ENCODE peak calls at places on chromosome 12, in six cellular contexts. I, Y, H, W, M and P are unnamed samples.

GRCh38 chr12:74988156-74988555 is 221.5 kb downstream of the KCNC2 start:
- DNase-seq in I (no peak), Y (no peak), H (no peak), W (no peak), M (no peak), P (no peak)

GRCh38 chr12:6764011-6764828 is 1.9 kb upstream of the PTMS start:
- DNase-seq in I (peak), Y (peak), H (peak), W (peak), M (peak), P (peak)

GRCh38 chr12:122031342-122032216 is 9.9 kb downstream of the BCL7A start:
- DNase-seq in I (no peak), Y (peak), H (peak), W (peak), M (no peak), P (peak)

GRCh38 chr12:113048716-113049127 is 7.8 kb upstream of the DTX1 start:
- DNase-seq in I (peak), Y (peak), H (peak), W (peak), M (peak), P (peak)

GRCh38 chr12:20657496-20657895 is 37.6 kb upstream of the SLCO1C1 start:
- DNase-seq in I (no peak), Y (no peak), H (no peak), W (no peak), M (no peak), P (no peak)

GRCh38 chr12:112261559-112261958 is 120.7 kb downstream of the HECTD4 start:
- DNase-seq in I (no peak), Y (no peak), H (no peak), W (peak), M (no peak), P (no peak)

GRCh38 chr12:57990241-57990883 is 49.0 kb downstream of the ATP23 start:
- DNase-seq in I (no peak), Y (no peak), H (no peak), W (no peak), M (no peak), P (no peak)

GRCh38 chr12:62715086-62715786 is 219.7 kb downstream of the PPM1H start:
- DNase-seq in I (no peak), Y (no peak), H (peak), W (no peak), M (no peak), P (no peak)

GRCh38 chr12:110038741-110039084 is 9.6 kb downstream of the C12orf76 start:
- DNase-seq in I (no peak), Y (no peak), H (no peak), W (no peak), M (no peak), P (no peak)

GRCh38 chr12:68482660-68483059 is 128.0 kb upstream of the RAP1B start:
- DNase-seq in I (no peak), Y (no peak), H (no peak), W (no peak), M (no peak), P (no peak)

GRCh38 chr12:128823216-128823915 is 392 bp downstream of the SLC15A4 start:
- DNase-seq in I (peak), Y (no peak), H (no peak), W (no peak), M (peak), P (no peak)

GRCh38 chr12:95218164-95218851 is 701 bp downstream of the VEZT start:
- DNase-seq in I (peak), Y (peak), H (peak), W (no peak), M (peak), P (peak)

GRCh38 chr12:52517005-52517835 is 3.0 kb downstream of the KRT5 start:
- DNase-seq in I (no peak), Y (no peak), H (no peak), W (no peak), M (no peak), P (peak)

GRCh38 chr12:64169999-64170398 is 52.1 kb downstream of the KICS2 start:
- DNase-seq in I (peak), Y (no peak), H (no peak), W (no peak), M (peak), P (no peak)

GRCh38 chr12:104216461-104217058 is 981 bp downstream of the TXNRD1 start:
- DNase-seq in I (no peak), Y (no peak), H (no peak), W (no peak), M (no peak), P (no peak)

GRCh38 chr12:16063728-16064127 is 152.6 kb downstream of the DERA start:
- DNase-seq in I (no peak), Y (no peak), H (peak), W (no peak), M (no peak), P (no peak)

GRCh38 chr12:13745100-13745678 is 236.2 kb downstream of the GRIN2B start:
- DNase-seq in I (no peak), Y (no peak), H (no peak), W (no peak), M (no peak), P (no peak)

GRCh38 chr12:20423557-20423956 is 55.2 kb downstream of the PDE3A start:
- DNase-seq in I (no peak), Y (no peak), H (no peak), W (no peak), M (no peak), P (no peak)

GRCh38 chr12:103589517-103589916 is 2.4 kb downstream of the STAB2 start:
- DNase-seq in I (no peak), Y (no peak), H (no peak), W (no peak), M (no peak), P (no peak)

GRCh38 chr12:132536102-132536876 is 46.3 kb downstream of the FBRSL1 start:
- DNase-seq in I (no peak), Y (no peak), H (no peak), W (no peak), M (no peak), P (no peak)